ENCODE peak calls at places on chromosome 11, in ten cellular contexts. W is testis, U is adrenal gland, E is fibroblast of pulmonary artery, K is fibroblast of lung, X is epithelial cell of esophagus, D is GM12865, N is lower leg skin, R is right atrium auricular region, G is progenitor cell of endocrine pancreas. F is an unnamed sample.

GRCh38 chr11:69841859-69842698 is 22.9 kb upstream of the FGF3 start:
- DNase-seq in W (no peak), U (no peak), E (peak; percentile 18), K (no peak), X (no peak), D (peak; percentile 35), N (no peak), R (no peak), G (no peak), F (no peak)

GRCh38 chr11:29629281-29629680 is 387.5 kb downstream of the KCNA4 start:
- DNase-seq in W (no peak), U (no peak), E (peak; percentile 15), K (no peak), X (peak; percentile 31), D (no peak), N (no peak), R (no peak), G (no peak), F (no peak)

GRCh38 chr11:127919206-127920000 is 668.0 kb downstream of the ETS1 start:
- DNase-seq in W (no peak), U (no peak), E (peak; percentile 73), K (peak; percentile 89), X (peak; percentile 89), D (no peak), N (no peak), R (no peak), G (no peak), F (no peak)

GRCh38 chr11:92298238-92298565 is 73.6 kb downstream of the FAT3 start:
- DNase-seq in W (no peak), U (no peak), E (no peak), K (no peak), X (no peak), D (no peak), N (no peak), R (no peak), G (no peak), F (no peak)

GRCh38 chr11:123509737-123510578 is 79.9 kb downstream of the GRAMD1B start:
- DNase-seq in W (no peak), U (peak; percentile 84), E (peak; percentile 81), K (peak; percentile 58), X (peak; percentile 55), D (no peak), N (no peak), R (no peak), G (no peak), F (peak; percentile 51)

GRCh38 chr11:71170619-71171018 is 81.8 kb downstream of the SHANK2 start:
- DNase-seq in W (no peak), U (no peak), E (no peak), K (no peak), X (no peak), D (no peak), N (no peak), R (no peak), G (no peak), F (no peak)

GRCh38 chr11:113382121-113382520 is 5.5 kb upstream of the ANKK1 start:
- DNase-seq in W (no peak), U (no peak), E (no peak), K (no peak), X (no peak), D (no peak), N (no peak), R (no peak), G (no peak), F (no peak)

GRCh38 chr11:69233761-69234136 is 60.2 kb upstream of the MYEOV start:
- DNase-seq in W (peak; percentile 8), U (peak; percentile 10), E (no peak), K (no peak), X (no peak), D (no peak), N (no peak), R (no peak), G (no peak), F (no peak)

GRCh38 chr11:130876100-130876499 is 40.2 kb downstream of the SNX19 start:
- DNase-seq in W (no peak), U (no peak), E (no peak), K (no peak), X (no peak), D (no peak), N (no peak), R (no peak), G (no peak), F (no peak)

GRCh38 chr11:44380009-44380313 is 70.0 kb upstream of the ALX4 start:
- DNase-seq in W (no peak), U (no peak), E (no peak), K (no peak), X (no peak), D (no peak), N (no peak), R (no peak), G (no peak), F (no peak)

GRCh38 chr11:63837719-63838118 is 1.2 kb upstream of the MARK2 start:
- DNase-seq in W (no peak), U (peak; percentile 37), E (no peak), K (no peak), X (no peak), D (no peak), N (no peak), R (no peak), G (no peak), F (no peak)

GRCh38 chr11:36447947-36448346 is 62.1 kb downstream of the TRAF6 start:
- DNase-seq in W (no peak), U (no peak), E (no peak), K (no peak), X (peak; percentile 77), D (no peak), N (no peak), R (no peak), G (no peak), F (no peak)

GRCh38 chr11:134261000-134261399 is 7.6 kb downstream of the ACAD8 start:
- DNase-seq in W (no peak), U (no peak), E (no peak), K (no peak), X (no peak), D (no peak), N (no peak), R (no peak), G (no peak), F (no peak)

GRCh38 chr11:58905716-58906547 is 33.4 kb upstream of the GLYATL1 start:
- DNase-seq in W (peak; percentile 74), U (peak; percentile 35), E (peak; percentile 91), K (peak; percentile 94), X (peak; percentile 82), D (no peak), N (peak; percentile 45), R (peak; percentile 64), G (peak; percentile 47), F (peak; percentile 64)
- TF ChIP-seq CTCF in W (no peak), U (no peak), E (peak; percentile 55), K (peak; percentile 60), X (no peak), D (no peak), N (no peak), R (no peak), G (peak; percentile 56), F (peak; percentile 59)

GRCh38 chr11:75510626-75511025 is 15.1 kb downstream of the GDPD5 start:
- DNase-seq in W (no peak), U (no peak), E (no peak), K (no peak), X (no peak), D (no peak), N (no peak), R (no peak), G (no peak), F (no peak)

GRCh38 chr11:75510011-75510595 is 15.6 kb downstream of the GDPD5 start:
- DNase-seq in W (no peak), U (no peak), E (no peak), K (no peak), X (no peak), D (no peak), N (no peak), R (no peak), G (no peak), F (no peak)

GRCh38 chr11:75508051-75508561 is 17.6 kb downstream of the GDPD5 start:
- DNase-seq in W (no peak), U (no peak), E (no peak), K (no peak), X (no peak), D (peak; percentile 50), N (no peak), R (no peak), G (no peak), F (no peak)

GRCh38 chr11:75507571-75507970 is 18.2 kb downstream of the GDPD5 start:
- DNase-seq in W (no peak), U (no peak), E (no peak), K (no peak), X (no peak), D (no peak), N (no peak), R (no peak), G (no peak), F (no peak)

GRCh38 chr11:75509201-75509600 is 16.5 kb downstream of the GDPD5 start:
- DNase-seq in W (no peak), U (no peak), E (no peak), K (no peak), X (no peak), D (no peak), N (no peak), R (no peak), G (no peak), F (no peak)
- TF ChIP-seq CTCF in W (no peak), U (no peak), E (no peak), K (no peak), X (no peak), D (no peak), N (no peak), R (no peak), G (no peak), F (no peak)

GRCh38 chr11:35141538-35141937 is 2.6 kb downstream of the CD44 start:
- DNase-seq in W (peak; percentile 34), U (peak; percentile 41), E (no peak), K (no peak), X (no peak), D (no peak), N (peak; percentile 70), R (peak; percentile 78), G (no peak), F (no peak)

GRCh38 chr11:35143509-35144102 is 4.6 kb downstream of the CD44 start:
- DNase-seq in W (no peak), U (no peak), E (no peak), K (no peak), X (peak; percentile 65), D (no peak), N (no peak), R (no peak), G (no peak), F (no peak)

GRCh38 chr11:35141034-35141433 is 2.1 kb downstream of the CD44 start:
- DNase-seq in W (no peak), U (no peak), E (no peak), K (no peak), X (no peak), D (no peak), N (no peak), R (no peak), G (no peak), F (no peak)

GRCh38 chr11:35144103-35144741 is 5.3 kb downstream of the CD44 start:
- DNase-seq in W (no peak), U (no peak), E (peak; percentile 66), K (peak; percentile 73), X (peak; percentile 84), D (peak; percentile 92), N (no peak), R (no peak), G (no peak), F (no peak)

GRCh38 chr11:35142481-35143207 is 3.7 kb downstream of the CD44 start:
- DNase-seq in W (no peak), U (no peak), E (peak; percentile 70), K (peak; percentile 44), X (peak; percentile 71), D (no peak), N (no peak), R (no peak), G (no peak), F (no peak)
- TF ChIP-seq CTCF in W (no peak), U (no peak), E (no peak), K (no peak), X (no peak), D (no peak), N (no peak), R (no peak), G (peak; percentile 31), F (no peak)

GRCh38 chr11:33773399-33774355 is 643 bp downstream of the FBXO3 start:
- DNase-seq in W (peak; percentile 28), U (no peak), E (no peak), K (no peak), X (peak; percentile 38), D (peak; percentile 30), N (no peak), R (no peak), G (peak; percentile 34), F (no peak)
- TF ChIP-seq CTCF in W (no peak), U (no peak), E (no peak), K (no peak), X (peak; percentile 6), D (no peak), N (no peak), R (peak; percentile 43), G (no peak), F (no peak)

F was measured in neural crest cell.